ENCODE peak calls at places on chromosomes 4 and X, in ten cellular contexts. One of them, this sample, is unnamed.

GRCh38 chr4:145791988-145792387 is 112.0 kb downstream of the C4orf51 start:
- DNase-seq in PC-9: no peak
- DNase-seq in A549: no peak
- DNase-seq in fibroblast of lung: no peak
- DNase-seq in bronchial epithelial cell: no peak
- DNase-seq in posterior vena cava: no peak
- DNase-seq in pancreas: no peak
- DNase-seq in globus pallidus: no peak
- DNase-seq in lower lobe of right lung: no peak
- DNase-seq in T-helper 2 cell: no peak
- DNase-seq in this sample: no peak

GRCh38 chrX:38664285-38664684 is 102.9 kb downstream of the TSPAN7 start:
- DNase-seq in posterior vena cava: no peak
- DNase-seq in fibroblast of lung: peak
- DNase-seq in globus pallidus: peak
- DNase-seq in A549: peak
- DNase-seq in bronchial epithelial cell: peak
- DNase-seq in lower lobe of right lung: no peak
- DNase-seq in PC-9: no peak
- DNase-seq in pancreas: no peak
- DNase-seq in T-helper 2 cell: no peak
- DNase-seq in this sample: peak

GRCh38 chr4:140236649-140237160 is 82.7 kb upstream of the MAML3 start:
- DNase-seq in lower lobe of right lung: no peak
- DNase-seq in PC-9: no peak
- DNase-seq in bronchial epithelial cell: no peak
- DNase-seq in posterior vena cava: no peak
- DNase-seq in T-helper 2 cell: no peak
- DNase-seq in globus pallidus: no peak
- DNase-seq in fibroblast of lung: no peak
- DNase-seq in A549: no peak
- DNase-seq in pancreas: no peak
- DNase-seq in this sample: peak

GRCh38 chrX:44904542-44905115 is 31.6 kb downstream of the KDM6A start:
- DNase-seq in fibroblast of lung: no peak
- DNase-seq in A549: no peak
- DNase-seq in pancreas: no peak
- DNase-seq in globus pallidus: peak
- DNase-seq in lower lobe of right lung: no peak
- DNase-seq in posterior vena cava: no peak
- DNase-seq in T-helper 2 cell: no peak
- DNase-seq in PC-9: no peak
- DNase-seq in bronchial epithelial cell: no peak
- DNase-seq in this sample: peak

GRCh38 chrX:40415675-40416074 is 165.1 kb upstream of the ATP6AP2 start:
- DNase-seq in bronchial epithelial cell: no peak
- DNase-seq in fibroblast of lung: no peak
- DNase-seq in lower lobe of right lung: no peak
- DNase-seq in T-helper 2 cell: no peak
- DNase-seq in posterior vena cava: no peak
- DNase-seq in pancreas: no peak
- DNase-seq in A549: no peak
- DNase-seq in globus pallidus: no peak
- DNase-seq in PC-9: no peak
- DNase-seq in this sample: no peak

GRCh38 chr4:23360718-23361117 is 529.1 kb downstream of the PPARGC1A start:
- DNase-seq in PC-9: no peak
- DNase-seq in posterior vena cava: no peak
- DNase-seq in fibroblast of lung: no peak
- DNase-seq in bronchial epithelial cell: no peak
- DNase-seq in globus pallidus: no peak
- DNase-seq in lower lobe of right lung: no peak
- DNase-seq in A549: no peak
- DNase-seq in T-helper 2 cell: no peak
- DNase-seq in pancreas: no peak
- DNase-seq in this sample: no peak

GRCh38 chr4:41575207-41575606 is 37.2 kb downstream of the LIMCH1 start:
- DNase-seq in lower lobe of right lung: no peak
- DNase-seq in bronchial epithelial cell: peak
- DNase-seq in fibroblast of lung: peak
- DNase-seq in PC-9: peak
- DNase-seq in A549: no peak
- DNase-seq in pancreas: no peak
- DNase-seq in T-helper 2 cell: no peak
- DNase-seq in globus pallidus: no peak
- DNase-seq in posterior vena cava: no peak
- DNase-seq in this sample: no peak

GRCh38 chr4:69995526-69996016 is at the start of gene STATH:
- DNase-seq in pancreas: no peak
- DNase-seq in fibroblast of lung: no peak
- DNase-seq in lower lobe of right lung: no peak
- DNase-seq in PC-9: no peak
- DNase-seq in bronchial epithelial cell: peak
- DNase-seq in posterior vena cava: no peak
- DNase-seq in globus pallidus: no peak
- DNase-seq in A549: no peak
- DNase-seq in T-helper 2 cell: no peak
- DNase-seq in this sample: no peak

GRCh38 chrX:367349-367748 is 19.4 kb downstream of the PPP2R3B start:
- DNase-seq in pancreas: no peak
- DNase-seq in PC-9: no peak
- DNase-seq in globus pallidus: no peak
- DNase-seq in A549: no peak
- DNase-seq in fibroblast of lung: no peak
- DNase-seq in T-helper 2 cell: no peak
- DNase-seq in posterior vena cava: no peak
- DNase-seq in lower lobe of right lung: no peak
- DNase-seq in bronchial epithelial cell: no peak
- DNase-seq in this sample: no peak

GRCh38 chrX:97399400-97399799 is 515.7 kb downstream of the RPA4 start:
- DNase-seq in globus pallidus: no peak
- DNase-seq in pancreas: no peak
- DNase-seq in fibroblast of lung: peak
- DNase-seq in lower lobe of right lung: no peak
- DNase-seq in bronchial epithelial cell: peak
- DNase-seq in A549: peak
- DNase-seq in PC-9: peak
- DNase-seq in posterior vena cava: no peak
- DNase-seq in T-helper 2 cell: no peak
- DNase-seq in this sample: peak

GRCh38 chr4:38868055-38868965 is 704 bp downstream of the FAM114A1 start:
- DNase-seq in lower lobe of right lung: peak
- DNase-seq in bronchial epithelial cell: peak
- DNase-seq in pancreas: peak
- DNase-seq in posterior vena cava: peak
- DNase-seq in fibroblast of lung: peak
- DNase-seq in T-helper 2 cell: no peak
- DNase-seq in globus pallidus: peak
- DNase-seq in A549: peak
- DNase-seq in PC-9: no peak
- DNase-seq in this sample: peak

GRCh38 chrX:15815779-15816452 is 25.6 kb downstream of the ZRSR2 start:
- DNase-seq in A549: peak
- DNase-seq in posterior vena cava: no peak
- DNase-seq in pancreas: no peak
- DNase-seq in T-helper 2 cell: no peak
- DNase-seq in lower lobe of right lung: no peak
- DNase-seq in PC-9: no peak
- DNase-seq in globus pallidus: peak
- DNase-seq in bronchial epithelial cell: peak
- DNase-seq in fibroblast of lung: peak
- DNase-seq in this sample: peak

GRCh38 chr4:123826896-123827295 is 430.3 kb downstream of the SPRY1 start:
- DNase-seq in lower lobe of right lung: no peak
- DNase-seq in bronchial epithelial cell: peak
- DNase-seq in pancreas: no peak
- DNase-seq in T-helper 2 cell: no peak
- DNase-seq in PC-9: no peak
- DNase-seq in fibroblast of lung: peak
- DNase-seq in posterior vena cava: no peak
- DNase-seq in A549: no peak
- DNase-seq in globus pallidus: no peak
- DNase-seq in this sample: no peak

GRCh38 chr4:8394806-8395205 is 45.7 kb downstream of the ACOX3 start:
- DNase-seq in pancreas: no peak
- DNase-seq in posterior vena cava: no peak
- DNase-seq in fibroblast of lung: no peak
- DNase-seq in lower lobe of right lung: no peak
- DNase-seq in bronchial epithelial cell: no peak
- DNase-seq in T-helper 2 cell: no peak
- DNase-seq in A549: no peak
- DNase-seq in PC-9: no peak
- DNase-seq in globus pallidus: peak
- DNase-seq in this sample: no peak

GRCh38 chrX:134688839-134689238 is 30.6 kb upstream of the PLAC1 start:
- DNase-seq in T-helper 2 cell: no peak
- DNase-seq in A549: peak
- DNase-seq in lower lobe of right lung: no peak
- DNase-seq in pancreas: no peak
- DNase-seq in posterior vena cava: no peak
- DNase-seq in globus pallidus: no peak
- DNase-seq in PC-9: peak
- DNase-seq in fibroblast of lung: no peak
- DNase-seq in bronchial epithelial cell: peak
- DNase-seq in this sample: no peak

GRCh38 chrX:137548261-137548660 is 17.7 kb upstream of the ZIC3 start:
- DNase-seq in globus pallidus: no peak
- DNase-seq in bronchial epithelial cell: no peak
- DNase-seq in T-helper 2 cell: no peak
- DNase-seq in lower lobe of right lung: no peak
- DNase-seq in pancreas: no peak
- DNase-seq in A549: no peak
- DNase-seq in fibroblast of lung: no peak
- DNase-seq in PC-9: no peak
- DNase-seq in posterior vena cava: no peak
- DNase-seq in this sample: no peak

GRCh38 chr4:22508376-22508775 is 7.5 kb downstream of the ADGRA3 start:
- DNase-seq in globus pallidus: no peak
- DNase-seq in posterior vena cava: no peak
- DNase-seq in bronchial epithelial cell: no peak
- DNase-seq in fibroblast of lung: peak
- DNase-seq in T-helper 2 cell: no peak
- DNase-seq in A549: no peak
- DNase-seq in PC-9: peak
- DNase-seq in pancreas: no peak
- DNase-seq in lower lobe of right lung: no peak
- DNase-seq in this sample: no peak

GRCh38 chrX:63561425-63561824 is 210.3 kb upstream of the SPIN4 start:
- DNase-seq in A549: no peak
- DNase-seq in PC-9: no peak
- DNase-seq in bronchial epithelial cell: no peak
- DNase-seq in pancreas: no peak
- DNase-seq in globus pallidus: no peak
- DNase-seq in posterior vena cava: no peak
- DNase-seq in T-helper 2 cell: no peak
- DNase-seq in lower lobe of right lung: no peak
- DNase-seq in fibroblast of lung: no peak
- DNase-seq in this sample: no peak